ENCODE peak calls at places on chromosomes 11 and 22, in nine cellular contexts. F is type B pancreatic cell, K is heart left ventricle, N is NCI-H226, S is hypothalamus, P is endothelial cell, G is lung microvascular endothelial cell, B is cardiac fibroblast, Q is right cardiac atrium. R is an unnamed sample.

GRCh38 chr11:80595011-80595410 is 1154.2 kb upstream of the TENM4 start:
- DNase-seq in F (no peak), K (no peak), N (peak), S (no peak), P (no peak), G (no peak), B (peak), Q (no peak), R (no peak)

GRCh38 chr22:29266564-29267461 is 968 bp downstream of the RHBDD3 start:
- DNase-seq in F (no peak), K (no peak), N (no peak), S (no peak), P (no peak), G (peak), B (peak), Q (no peak), R (no peak)

GRCh38 chr11:70481625-70482528 is 83.5 kb downstream of the CTTN start:
- DNase-seq in F (no peak), K (peak), N (peak), S (no peak), P (no peak), G (no peak), B (peak), Q (peak), R (no peak)

GRCh38 chr11:113267536-113267935 is 46.8 kb upstream of the TTC12 start:
- DNase-seq in F (no peak), K (no peak), N (no peak), S (peak), P (no peak), G (no peak), B (no peak), Q (no peak), R (peak)

GRCh38 chr11:133718238-133718637 is 127.1 kb downstream of the SPATA19 start:
- DNase-seq in F (no peak), K (no peak), N (no peak), S (no peak), P (no peak), G (no peak), B (no peak), Q (no peak), R (no peak)

GRCh38 chr11:128422576-128423370 is 164.6 kb downstream of the ETS1 start:
- DNase-seq in F (no peak), K (no peak), N (no peak), S (no peak), P (no peak), G (peak), B (no peak), Q (peak), R (no peak)

GRCh38 chr11:33559567-33559966 is 141.1 kb downstream of the C11orf91 start:
- DNase-seq in F (no peak), K (no peak), N (no peak), S (no peak), P (no peak), G (no peak), B (no peak), Q (no peak), R (no peak)

GRCh38 chr11:80034801-80035200 is 594.0 kb upstream of the TENM4 start:
- DNase-seq in F (no peak), K (no peak), N (no peak), S (no peak), P (no peak), G (no peak), B (no peak), Q (no peak), R (no peak)

GRCh38 chr11:15127341-15127740 is 12.6 kb downstream of the INSC start:
- DNase-seq in F (no peak), K (no peak), N (no peak), S (no peak), P (no peak), G (no peak), B (peak), Q (no peak), R (no peak)

GRCh38 chr11:24760681-24761080 is 263.8 kb downstream of the LUZP2 start:
- DNase-seq in F (no peak), K (no peak), N (peak), S (no peak), P (no peak), G (no peak), B (peak), Q (no peak), R (no peak)

GRCh38 chr11:121741954-121742361 is 289.2 kb upstream of the SORL1-AS1 start:
- DNase-seq in F (no peak), K (peak), N (no peak), S (peak), P (no peak), G (no peak), B (peak), Q (peak), R (peak)

GRCh38 chr11:46450846-46451470 is 59.4 kb upstream of the CHRM4 start:
- DNase-seq in F (no peak), K (no peak), N (no peak), S (no peak), P (no peak), G (peak), B (peak), Q (no peak), R (no peak)

GRCh38 chr11:67576742-67577475 is 6.7 kb upstream of the GSTP1 start:
- DNase-seq in F (no peak), K (no peak), N (no peak), S (no peak), P (no peak), G (no peak), B (no peak), Q (no peak), R (no peak)

GRCh38 chr11:67238894-67239794 is 27.1 kb upstream of the GRK2 start:
- DNase-seq in F (no peak), K (no peak), N (no peak), S (no peak), P (no peak), G (no peak), B (peak), Q (no peak), R (no peak)

GRCh38 chr11:2313051-2313951 is 11.5 kb downstream of the TSPAN32 start:
- DNase-seq in F (no peak), K (peak), N (no peak), S (no peak), P (no peak), G (peak), B (no peak), Q (peak), R (no peak)

GRCh38 chr22:45268958-45269844 is 15.5 kb upstream of the UPK3A start:
- DNase-seq in F (peak), K (peak), N (peak), S (peak), P (peak), G (peak), B (peak), Q (peak), R (peak)

GRCh38 chr11:12813371-12814225 is 139.4 kb downstream of the TEAD1 start:
- DNase-seq in F (no peak), K (no peak), N (peak), S (no peak), P (no peak), G (no peak), B (peak), Q (peak), R (no peak)

GRCh38 chr22:45317551-45318167 is 7.9 kb downstream of the FAM118A start:
- DNase-seq in F (no peak), K (peak), N (no peak), S (peak), P (peak), G (peak), B (peak), Q (peak), R (no peak)

GRCh38 chr11:61052182-61052972 is 49.9 kb upstream of the CD5 start:
- DNase-seq in F (no peak), K (no peak), N (no peak), S (no peak), P (no peak), G (no peak), B (no peak), Q (no peak), R (no peak)

GRCh38 chr11:70000228-70000627 is 77.9 kb upstream of the ANO1 start:
- DNase-seq in F (no peak), K (no peak), N (no peak), S (no peak), P (no peak), G (no peak), B (no peak), Q (no peak), R (no peak)

GRCh38 chr22:38947321-38948112 is 9.9 kb upstream of the APOBEC3A start:
- DNase-seq in F (no peak), K (no peak), N (no peak), S (no peak), P (no peak), G (no peak), B (no peak), Q (peak), R (no peak)

GRCh38 chr11:197741-198235 is 4.9 kb downstream of the SCGB1C1 start:
- DNase-seq in F (no peak), K (peak), N (no peak), S (no peak), P (no peak), G (no peak), B (no peak), Q (peak), R (no peak)

GRCh38 chr22:41563051-41563711 is 2.4 kb downstream of the CSDC2 start:
- DNase-seq in F (no peak), K (no peak), N (peak), S (no peak), P (no peak), G (no peak), B (peak), Q (no peak), R (no peak)

GRCh38 chr11:27230175-27230565 is 132.8 kb downstream of the CCDC34 start:
- DNase-seq in F (no peak), K (no peak), N (no peak), S (no peak), P (no peak), G (no peak), B (no peak), Q (no peak), R (no peak)

GRCh38 chr11:96464695-96465307 is 75.0 kb downstream of the JRKL start:
- DNase-seq in F (no peak), K (no peak), N (peak), S (no peak), P (no peak), G (peak), B (peak), Q (no peak), R (no peak)

R was measured in occipital lobe.